ENCODE peak calls at places on chromosomes 13 and 19, in eight cellular contexts. Z is BE2C, R is upper lobe of left lung, J is endodermal cell, H is IMR-90, M is tibial artery, Q is body of pancreas, B is fibroblast of mammary gland. L is an unnamed sample.
A peak's percentile ranks its signal among the peaks of the same experiment; 100 is the strongest.

GRCh38 chr13:20714563-20715339 is 11.3 kb downstream of the IL17D start:
- DNase-seq in Z (no peak), R (peak; percentile 46), J (no peak), H (peak; percentile 49), M (peak; percentile 86), Q (no peak), B (peak; percentile 94), L (peak; percentile 95)

GRCh38 chr19:49801966-49802661 is 11.0 kb downstream of the FUZ start:
- DNase-seq in Z (peak; percentile 95), R (peak; percentile 85), J (peak; percentile 94), H (peak; percentile 86), M (peak; percentile 94), Q (peak; percentile 85), B (peak; percentile 89), L (peak; percentile 86)

GRCh38 chr13:48817166-48817802 is 158.4 kb upstream of the FNDC3A start:
- DNase-seq in Z (no peak), R (no peak), J (no peak), H (no peak), M (no peak), Q (no peak), B (no peak), L (no peak)

GRCh38 chr13:48590141-48590863 is 57.4 kb upstream of the RCBTB2 start:
- DNase-seq in Z (no peak), R (no peak), J (no peak), H (no peak), M (no peak), Q (no peak), B (no peak), L (no peak)

GRCh38 chr19:7769171-7769570 is 6.1 kb downstream of the CLEC4M start:
- DNase-seq in Z (no peak), R (no peak), J (peak; percentile 17), H (no peak), M (peak; percentile 9), Q (no peak), B (no peak), L (no peak)

GRCh38 chr19:38629568-38629967 is 10.6 kb downstream of the EIF3K start:
- DNase-seq in Z (no peak), R (no peak), J (no peak), H (no peak), M (no peak), Q (no peak), B (no peak), L (no peak)

GRCh38 chr13:78595819-78596700 is 7.3 kb downstream of the POU4F1 start:
- DNase-seq in Z (peak; percentile 43), R (peak; percentile 84), J (peak; percentile 86), H (no peak), M (no peak), Q (no peak), B (no peak), L (no peak)

GRCh38 chr13:23715762-23716235 is 145.6 kb downstream of the TNFRSF19 start:
- DNase-seq in Z (peak; percentile 51), R (no peak), J (peak; percentile 86), H (no peak), M (no peak), Q (peak; percentile 60), B (no peak), L (no peak)

GRCh38 chr13:105655046-105655445 is 880.4 kb downstream of the EFNB2 start:
- DNase-seq in Z (no peak), R (no peak), J (no peak), H (peak; percentile 74), M (no peak), Q (no peak), B (peak; percentile 46), L (peak; percentile 77)

GRCh38 chr19:18987456-18987855 is 45.9 kb downstream of the SUGP2 start:
- DNase-seq in Z (no peak), R (no peak), J (no peak), H (no peak), M (no peak), Q (no peak), B (no peak), L (no peak)

GRCh38 chr19:7705387-7706187 is 3.7 kb upstream of the FCER2 start:
- DNase-seq in Z (no peak), R (no peak), J (no peak), H (no peak), M (peak; percentile 69), Q (peak; percentile 24), B (no peak), L (no peak)

GRCh38 chr13:45194081-45194939 is 6.5 kb downstream of the KCTD4 start:
- DNase-seq in Z (no peak), R (no peak), J (peak; percentile 71), H (peak; percentile 34), M (peak; percentile 67), Q (peak; percentile 28), B (peak; percentile 71), L (peak; percentile 72)

GRCh38 chr13:92967923-92968322 is 258.7 kb upstream of the GPC6 start:
- DNase-seq in Z (no peak), R (no peak), J (peak; percentile 48), H (peak; percentile 16), M (no peak), Q (no peak), B (peak; percentile 37), L (peak; percentile 18)

GRCh38 chr19:51441410-51442390 is 16.6 kb downstream of the SIGLEC8 start:
- DNase-seq in Z (no peak), R (no peak), J (no peak), H (no peak), M (no peak), Q (no peak), B (peak; percentile 10), L (no peak)

GRCh38 chr13:51449018-51449417 is 3.8 kb downstream of the INTS6 start:
- DNase-seq in Z (no peak), R (no peak), J (no peak), H (no peak), M (no peak), Q (no peak), B (no peak), L (no peak)

GRCh38 chr13:51444922-51445321 is 7.9 kb downstream of the INTS6 start:
- DNase-seq in Z (no peak), R (no peak), J (no peak), H (peak; percentile 68), M (no peak), Q (no peak), B (peak; percentile 72), L (peak; percentile 61)
- TF ChIP-seq CTCF in Z (peak; percentile 53), R (no peak), J (peak; percentile 65), H (peak; percentile 55), M (no peak), Q (no peak), B (peak; percentile 44), L (peak; percentile 44)

GRCh38 chr19:47418595-47419036 is 711 bp downstream of the MEIS3 start:
- DNase-seq in Z (no peak), R (no peak), J (peak; percentile 71), H (no peak), M (no peak), Q (no peak), B (no peak), L (no peak)

GRCh38 chr19:47419789-47420188 is 462 bp upstream of the MEIS3 start:
- DNase-seq in Z (no peak), R (peak; percentile 64), J (peak; percentile 66), H (no peak), M (no peak), Q (no peak), B (no peak), L (no peak)

GRCh38 chr19:47417746-47418594 is 1.4 kb downstream of the MEIS3 start:
- DNase-seq in Z (no peak), R (no peak), J (peak; percentile 64), H (peak; percentile 18), M (no peak), Q (no peak), B (no peak), L (no peak)

GRCh38 chr19:47417107-47417745 is 2.1 kb downstream of the MEIS3 start:
- DNase-seq in Z (no peak), R (peak; percentile 67), J (no peak), H (no peak), M (no peak), Q (no peak), B (no peak), L (no peak)

GRCh38 chr19:47419037-47419783 is at the start of gene MEIS3:
- DNase-seq in Z (no peak), R (peak; percentile 85), J (peak; percentile 81), H (no peak), M (no peak), Q (no peak), B (no peak), L (no peak)
- H3K4me3 ChIP-seq in Z (peak within 1 kb of the TSS; percentile 53), R (peak within 1 kb of the TSS; percentile 49), J (peak within 1 kb of the TSS; percentile 87), H (peak within 1 kb of the TSS; percentile 91), M (peak within 1 kb of the TSS; percentile 52), Q (no peak within 1 kb of the TSS), B (peak within 1 kb of the TSS; percentile 68), L (peak within 1 kb of the TSS; percentile 37)

DNA sequence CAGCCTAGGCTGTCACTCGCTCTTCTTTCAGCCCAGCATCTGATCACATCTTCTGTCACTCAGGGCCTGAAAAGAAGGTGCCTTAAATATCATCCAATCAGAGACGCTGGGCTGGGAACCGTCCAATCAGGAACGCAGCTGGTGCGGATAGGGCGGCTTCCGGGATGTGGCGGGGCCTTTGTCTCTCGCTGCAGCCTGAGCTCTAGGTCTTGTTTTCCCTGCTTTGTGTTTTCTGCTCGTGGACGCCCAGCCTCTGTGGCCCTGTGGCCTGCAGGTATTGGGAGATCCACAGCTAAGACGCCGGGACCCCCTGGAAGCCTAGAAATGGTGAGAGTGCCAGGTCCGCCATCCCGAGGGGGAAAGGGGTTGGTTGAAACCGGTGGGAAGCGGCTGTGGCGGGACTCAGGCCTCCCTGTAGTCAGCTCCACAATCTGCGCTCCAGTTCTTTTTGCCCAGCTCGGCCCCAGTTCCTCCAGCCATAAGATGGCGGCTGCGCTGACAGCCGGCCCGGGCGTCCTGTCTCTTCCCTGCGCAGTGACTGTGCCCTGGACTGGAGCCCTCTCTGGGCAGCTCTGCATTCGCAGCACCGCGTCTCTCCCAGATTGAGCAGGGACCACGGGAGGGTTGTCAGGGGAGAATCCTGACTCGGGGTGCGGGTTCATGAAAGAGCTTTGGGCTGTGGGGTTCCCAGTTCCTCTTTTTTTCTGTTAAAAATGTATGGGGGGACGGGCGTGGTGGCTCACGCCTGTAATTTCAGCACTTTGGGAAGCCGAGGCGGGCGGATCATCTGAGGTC is at the start of gene ZNF85:
- DNase-seq in Z (peak; percentile 93), R (peak; percentile 86), J (peak; percentile 98), H (peak; percentile 88), M (peak; percentile 94), Q (peak; percentile 94), B (peak; percentile 89), L (peak; percentile 93)
- TF ChIP-seq CTCF in Z (no peak), R (no peak), J (no peak), H (no peak), M (no peak), Q (no peak), B (no peak), L (no peak)

GRCh38 chr19:2053601-2054389 is 2.8 kb upstream of the MKNK2 start:
- DNase-seq in Z (peak; percentile 19), R (peak; percentile 93), J (no peak), H (peak; percentile 23), M (peak; percentile 72), Q (peak; percentile 88), B (no peak), L (no peak)

GRCh38 chr19:2050349-2050990 is 574 bp downstream of the MKNK2 start:
- DNase-seq in Z (no peak), R (peak; percentile 88), J (no peak), H (no peak), M (no peak), Q (no peak), B (no peak), L (no peak)

GRCh38 chr19:2050991-2051770 is at the start of gene MKNK2:
- DNase-seq in Z (peak; percentile 96), R (peak; percentile 99), J (peak; percentile 97), H (peak; percentile 79), M (peak; percentile 93), Q (peak; percentile 92), B (peak; percentile 77), L (peak; percentile 79)

GRCh38 chr19:2049741-2050348 is 1.2 kb downstream of the MKNK2 start:
- DNase-seq in Z (peak; percentile 71), R (peak; percentile 94), J (no peak), H (peak; percentile 61), M (peak; percentile 96), Q (peak; percentile 95), B (peak; percentile 67), L (peak; percentile 58)

GRCh38 chr19:2051771-2052704 is 994 bp upstream of the MKNK2 start:
- DNase-seq in Z (no peak), R (no peak), J (no peak), H (no peak), M (no peak), Q (peak; percentile 68), B (no peak), L (no peak)
- H3K4me3 ChIP-seq in Z (no peak overlapping the region), R (peak overlapping the region; percentile 99), J (peak overlapping the region; percentile 65), H (no peak overlapping the region), M (peak overlapping the region; percentile 100), Q (no peak overlapping the region), B (no peak overlapping the region), L (no peak overlapping the region)

L was measured in astrocyte of the spinal cord.